ENCODE peak calls at places on chromosomes 6 and 20, in ten cellular contexts. Y is cardiac muscle cell, P is mammary epithelial cell, M is nephron progenitor cell, Z is Panc1, U is GM20000, B is NB4, K is right atrium auricular region, H is lower leg skin, S is ovary. I is an unnamed sample.

GRCh38 chr6:159555082-159555481 is 138.0 kb downstream of the SOD2 start:
- DNase-seq in Y (no peak), P (no peak), M (no peak), Z (no peak), U (no peak), B (no peak), K (no peak), H (no peak), S (no peak), I (no peak)

GRCh38 chr20:55086421-55086820 is 611.0 kb downstream of the DOK5 start:
- DNase-seq in Y (no peak), P (no peak), M (no peak), Z (no peak), U (no peak), B (no peak), K (no peak), H (no peak), S (no peak), I (no peak)

GRCh38 chr6:4441981-4442434 is 306.6 kb upstream of the ECI2 start:
- DNase-seq in Y (no peak), P (no peak), M (no peak), Z (no peak), U (no peak), B (no peak), K (no peak), H (no peak), S (no peak), I (no peak)

GRCh38 chr6:43970068-43970912 is 157.0 kb downstream of the MRPL14 start:
- DNase-seq in Y (no peak), P (no peak), M (no peak), Z (no peak), U (no peak), B (no peak), K (peak; percentile 49), H (no peak), S (no peak), I (no peak)

GRCh38 chr20:10476319-10476724 is 41.2 kb downstream of the SLX4IP start:
- DNase-seq in Y (no peak), P (no peak), M (no peak), Z (no peak), U (peak; percentile 39), B (peak; percentile 75), K (no peak), H (no peak), S (no peak), I (no peak)

GRCh38 chr6:158879180-158879579 is 60.0 kb upstream of the EZR start:
- DNase-seq in Y (no peak), P (peak; percentile 32), M (no peak), Z (no peak), U (no peak), B (no peak), K (no peak), H (no peak), S (no peak), I (no peak)

GRCh38 chr6:142945446-142946180 is 637 bp upstream of the HIVEP2 start:
- DNase-seq in Y (peak; percentile 81), P (no peak), M (peak; percentile 64), Z (no peak), U (peak; percentile 79), B (peak; percentile 73), K (no peak), H (peak; percentile 94), S (peak; percentile 80), I (peak; percentile 64)

GRCh38 chr6:159438106-159438505 is 254.9 kb downstream of the SOD2 start:
- DNase-seq in Y (no peak), P (no peak), M (no peak), Z (no peak), U (no peak), B (no peak), K (peak; percentile 42), H (no peak), S (no peak), I (no peak)

GRCh38 chr6:19805146-19805515 is 32.0 kb upstream of the ID4 start:
- DNase-seq in Y (no peak), P (no peak), M (no peak), Z (no peak), U (peak; percentile 13), B (no peak), K (no peak), H (no peak), S (no peak), I (no peak)

GRCh38 chr6:62400521-62401259 is 114.7 kb upstream of the KHDRBS2 start:
- DNase-seq in Y (no peak), P (no peak), M (no peak), Z (no peak), U (no peak), B (no peak), K (no peak), H (no peak), S (no peak), I (no peak)

GRCh38 chr6:114108119-114109002 is 137.4 kb upstream of the HDAC2 start:
- DNase-seq in Y (peak; percentile 81), P (peak; percentile 65), M (peak; percentile 82), Z (peak; percentile 33), U (peak; percentile 36), B (peak; percentile 58), K (peak; percentile 66), H (peak; percentile 85), S (no peak), I (peak; percentile 39)

GRCh38 chr6:2809015-2809414 is 32.6 kb downstream of the SERPINB1 start:
- DNase-seq in Y (peak; percentile 60), P (no peak), M (no peak), Z (no peak), U (no peak), B (no peak), K (no peak), H (no peak), S (no peak), I (no peak)

DNA sequence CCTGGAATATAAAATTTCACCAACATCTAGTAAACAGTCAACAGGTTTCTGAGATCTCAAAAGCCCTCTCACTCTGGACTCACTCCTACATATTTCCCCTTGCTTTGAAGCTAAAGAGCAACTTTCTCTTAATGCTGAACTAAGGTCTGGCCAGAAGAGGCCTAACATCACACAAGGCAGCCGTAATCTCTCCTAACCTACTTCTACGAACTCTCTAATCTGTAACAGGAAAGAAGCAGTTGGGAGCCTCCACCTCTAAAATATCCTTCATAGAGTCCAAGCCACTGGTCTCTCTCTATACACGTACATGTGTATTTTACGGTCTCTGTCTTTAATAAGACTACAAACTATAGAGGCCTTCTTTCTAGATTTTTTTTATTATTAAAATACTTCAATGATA is 72.0 kb downstream of the REV3L start:
- DNase-seq in Y (peak; percentile 10), P (no peak), M (no peak), Z (no peak), U (no peak), B (no peak), K (no peak), H (no peak), S (no peak), I (no peak)
- TF ChIP-seq CTCF in Y (no peak), P (no peak), M (no peak), Z (no peak), U (no peak), B (no peak), K (no peak), H (no peak), S (no peak), I (no peak)

GRCh38 chr20:36478137-36478905 is 63.0 kb upstream of the MYL9 start:
- DNase-seq in Y (no peak), P (no peak), M (no peak), Z (no peak), U (no peak), B (no peak), K (no peak), H (no peak), S (no peak), I (no peak)

GRCh38 chr20:36482044-36482473 is 59.3 kb upstream of the MYL9 start:
- DNase-seq in Y (peak; percentile 64), P (no peak), M (no peak), Z (no peak), U (no peak), B (no peak), K (no peak), H (no peak), S (no peak), I (no peak)

GRCh38 chr20:36481380-36482043 is 59.8 kb upstream of the MYL9 start:
- DNase-seq in Y (no peak), P (no peak), M (no peak), Z (no peak), U (no peak), B (no peak), K (no peak), H (no peak), S (no peak), I (no peak)

GRCh38 chr20:36480456-36481048 is 60.8 kb upstream of the MYL9 start:
- DNase-seq in Y (no peak), P (no peak), M (no peak), Z (no peak), U (no peak), B (no peak), K (no peak), H (no peak), S (no peak), I (no peak)

GRCh38 chr20:36479938-36480337 is 61.4 kb upstream of the MYL9 start:
- DNase-seq in Y (no peak), P (no peak), M (no peak), Z (no peak), U (no peak), B (no peak), K (no peak), H (no peak), S (no peak), I (no peak)
- TF ChIP-seq CTCF in Y (no peak), P (peak; percentile 22), M (no peak), Z (no peak), U (no peak), B (no peak), K (no peak), H (no peak), S (no peak), I (no peak)

DNA sequence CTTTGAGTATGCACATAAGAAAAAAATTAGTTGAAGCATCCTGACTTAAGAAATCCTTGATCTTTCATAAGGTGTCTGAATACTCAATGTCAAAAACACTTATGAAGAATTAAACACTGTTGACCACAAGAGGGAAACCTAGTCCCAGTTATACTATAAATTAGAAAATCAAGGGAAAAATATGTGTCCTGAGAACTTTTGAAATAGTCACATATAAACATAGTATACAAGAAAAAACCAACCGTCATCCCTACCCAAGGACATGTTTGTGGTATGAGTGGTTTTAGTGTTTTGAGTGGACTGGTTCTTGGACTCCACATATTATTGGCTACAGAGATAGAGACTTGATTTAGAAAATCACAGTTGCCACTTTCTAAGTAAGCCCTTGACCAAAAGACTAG is 7.6 kb upstream of the HLA-DRA start:
- DNase-seq in Y (peak; percentile 20), P (no peak), M (no peak), Z (no peak), U (peak; percentile 22), B (peak; percentile 40), K (no peak), H (no peak), S (no peak), I (no peak)
- TF ChIP-seq CTCF in Y (peak; percentile 34), P (peak; percentile 45), M (peak; percentile 52), Z (peak; percentile 15), U (peak; percentile 5), B (no peak), K (peak; percentile 18), H (no peak), S (peak; percentile 32), I (peak; percentile 73)

DNA sequence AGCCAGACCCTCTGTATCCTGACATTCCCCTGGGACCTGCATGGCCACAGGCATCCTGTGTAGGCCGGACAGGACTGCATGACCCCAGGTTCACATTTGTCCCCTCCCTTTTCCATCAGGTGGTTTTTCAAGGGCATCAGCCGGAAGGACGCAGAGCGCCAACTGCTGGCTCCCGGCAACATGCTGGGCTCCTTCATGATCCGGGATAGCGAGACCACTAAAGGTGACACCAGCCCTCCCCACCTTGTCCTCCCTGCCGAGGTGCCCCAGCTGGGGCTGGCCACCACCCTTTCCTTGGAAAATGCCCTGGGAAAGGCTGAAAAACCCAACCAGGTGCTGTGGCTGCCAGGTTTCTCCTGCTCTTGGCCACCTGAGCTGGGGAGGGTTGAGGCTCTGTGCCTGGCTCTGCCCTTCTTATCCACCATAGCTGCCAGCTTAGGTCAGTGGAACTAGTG is 27.6 kb downstream of the HCK start:
- DNase-seq in Y (no peak), P (no peak), M (peak; percentile 14), Z (no peak), U (no peak), B (no peak), K (no peak), H (no peak), S (no peak), I (no peak)
- TF ChIP-seq CTCF in Y (no peak), P (no peak), M (no peak), Z (no peak), U (no peak), B (peak; percentile 6), K (no peak), H (no peak), S (no peak), I (no peak)